ENCODE peak calls at places on chromosomes 6 and 20, in four cellular contexts. One of them, this sample, is unnamed.

GRCh38 chr20:2695206-2695983 is 2.8 kb downstream of the EBF4 start:
- DNase-seq in naive thymus-derived CD4-positive, alpha-beta T cell: no peak
- DNase-seq in brain microvascular endothelial cell: no peak
- DNase-seq in lower lobe of right lung: no peak
- DNase-seq in this sample: peak; percentile 35

GRCh38 chr20:62828051-62828450 is 11.2 kb downstream of the COL9A3 start:
- DNase-seq in naive thymus-derived CD4-positive, alpha-beta T cell: no peak
- DNase-seq in brain microvascular endothelial cell: no peak
- DNase-seq in lower lobe of right lung: no peak
- DNase-seq in this sample: no peak

GRCh38 chr6:14596410-14596809 is 478.8 kb downstream of the CD83 start:
- DNase-seq in naive thymus-derived CD4-positive, alpha-beta T cell: no peak
- DNase-seq in brain microvascular endothelial cell: peak; percentile 83
- DNase-seq in lower lobe of right lung: peak; percentile 78
- DNase-seq in this sample: peak; percentile 17

GRCh38 chr6:139605350-139605749 is 230.9 kb upstream of the CITED2 start:
- DNase-seq in brain microvascular endothelial cell: peak; percentile 72
- DNase-seq in lower lobe of right lung: no peak
- DNase-seq in naive thymus-derived CD4-positive, alpha-beta T cell: no peak
- DNase-seq in this sample: no peak

GRCh38 chr6:62775427-62776022 is 435.7 kb upstream of the FKBP1C start:
- DNase-seq in naive thymus-derived CD4-positive, alpha-beta T cell: no peak
- DNase-seq in brain microvascular endothelial cell: no peak
- DNase-seq in lower lobe of right lung: no peak
- DNase-seq in this sample: peak; percentile 2

GRCh38 chr6:41577865-41578713 is 31.9 kb downstream of the FOXP4 start:
- DNase-seq in lower lobe of right lung: no peak
- DNase-seq in naive thymus-derived CD4-positive, alpha-beta T cell: no peak
- DNase-seq in brain microvascular endothelial cell: no peak
- DNase-seq in this sample: peak; percentile 72

GRCh38 chr6:113120214-113120576 is 737.0 kb upstream of the MARCKS start:
- DNase-seq in brain microvascular endothelial cell: peak; percentile 87
- DNase-seq in naive thymus-derived CD4-positive, alpha-beta T cell: no peak
- DNase-seq in lower lobe of right lung: no peak
- DNase-seq in this sample: no peak

GRCh38 chr6:22380236-22380635 is 83.4 kb upstream of the PRL start:
- DNase-seq in lower lobe of right lung: no peak
- DNase-seq in brain microvascular endothelial cell: no peak
- DNase-seq in naive thymus-derived CD4-positive, alpha-beta T cell: no peak
- DNase-seq in this sample: no peak

GRCh38 chr20:371755-372542 is 8.6 kb upstream of the TRIB3 start:
- DNase-seq in lower lobe of right lung: peak; percentile 92
- DNase-seq in brain microvascular endothelial cell: peak; percentile 55
- DNase-seq in naive thymus-derived CD4-positive, alpha-beta T cell: no peak
- DNase-seq in this sample: peak; percentile 49

GRCh38 chr6:43020052-43020705 is 1.2 kb upstream of the RRP36 start:
- DNase-seq in brain microvascular endothelial cell: no peak
- DNase-seq in lower lobe of right lung: no peak
- DNase-seq in naive thymus-derived CD4-positive, alpha-beta T cell: no peak
- DNase-seq in this sample: no peak

GRCh38 chr6:49462927-49463611 is at the start of the genes CENPQ and MMUT:
- DNase-seq in naive thymus-derived CD4-positive, alpha-beta T cell: peak; percentile 94
- DNase-seq in lower lobe of right lung: peak; percentile 94
- DNase-seq in brain microvascular endothelial cell: peak; percentile 94
- DNase-seq in this sample: peak; percentile 84

GRCh38 chr20:25018841-25019240 is 26.3 kb upstream of the APMAP start:
- DNase-seq in naive thymus-derived CD4-positive, alpha-beta T cell: no peak
- DNase-seq in brain microvascular endothelial cell: no peak
- DNase-seq in lower lobe of right lung: no peak
- DNase-seq in this sample: no peak

GRCh38 chr6:118377711-118378414 is 170.2 kb upstream of the PLN start:
- DNase-seq in brain microvascular endothelial cell: no peak
- DNase-seq in lower lobe of right lung: peak; percentile 73
- DNase-seq in naive thymus-derived CD4-positive, alpha-beta T cell: no peak
- DNase-seq in this sample: peak; percentile 51

GRCh38 chr6:36738108-36738507 is 40.5 kb downstream of the RAB44 start:
- DNase-seq in naive thymus-derived CD4-positive, alpha-beta T cell: no peak
- DNase-seq in brain microvascular endothelial cell: no peak
- DNase-seq in lower lobe of right lung: no peak
- DNase-seq in this sample: no peak

GRCh38 chr6:36737043-36737785 is 39.6 kb downstream of the RAB44 start:
- DNase-seq in lower lobe of right lung: no peak
- DNase-seq in naive thymus-derived CD4-positive, alpha-beta T cell: no peak
- DNase-seq in brain microvascular endothelial cell: no peak
- DNase-seq in this sample: no peak

GRCh38 chr6:36734486-36735060 is 36.9 kb downstream of the RAB44 start:
- DNase-seq in naive thymus-derived CD4-positive, alpha-beta T cell: no peak
- DNase-seq in lower lobe of right lung: no peak
- DNase-seq in brain microvascular endothelial cell: no peak
- DNase-seq in this sample: no peak

GRCh38 chr6:36733300-36733699 is 35.7 kb downstream of the RAB44 start:
- DNase-seq in brain microvascular endothelial cell: no peak
- DNase-seq in lower lobe of right lung: no peak
- DNase-seq in naive thymus-derived CD4-positive, alpha-beta T cell: no peak
- DNase-seq in this sample: no peak

DNA sequence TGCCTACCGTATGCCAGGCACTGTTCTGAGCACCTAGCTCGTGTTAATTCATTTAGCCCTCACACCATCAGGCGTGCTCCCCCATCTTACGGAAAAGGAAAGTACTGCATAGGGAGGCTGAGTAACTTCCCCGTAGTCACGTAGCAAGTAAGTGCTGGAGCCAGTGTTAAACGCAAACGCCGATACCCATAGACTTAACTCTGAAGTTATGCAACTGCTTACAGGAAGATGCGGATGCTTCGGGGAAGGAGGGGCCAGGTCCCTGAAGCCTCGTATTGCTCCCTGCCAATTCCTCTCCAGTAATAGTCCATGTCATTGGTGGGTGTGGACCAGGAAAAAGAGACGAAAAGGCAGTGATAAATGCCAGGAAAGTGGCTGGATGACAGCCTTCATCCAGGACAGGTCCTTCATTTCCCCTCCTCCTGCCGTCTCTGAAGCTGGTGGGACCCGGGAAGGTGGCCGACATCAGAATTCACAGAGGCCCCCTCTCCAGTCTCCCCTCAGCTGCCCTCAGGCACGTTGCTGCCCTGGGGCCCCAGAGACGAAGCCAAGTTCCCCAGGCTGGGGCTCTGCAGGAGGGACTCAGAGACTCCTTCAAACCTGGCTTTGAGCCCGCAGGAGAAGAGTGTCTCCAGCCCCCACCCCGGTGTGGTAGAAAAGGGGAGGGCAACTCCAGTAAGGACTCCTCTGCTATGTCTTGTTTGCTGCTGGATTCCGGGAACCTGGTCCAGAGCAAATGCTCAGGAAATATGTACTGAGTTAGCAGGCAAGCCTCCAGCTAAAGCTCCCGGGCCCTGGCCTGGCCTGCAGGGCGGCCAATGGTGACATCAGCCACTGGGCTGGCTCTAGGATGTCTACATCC is 37.7 kb downstream of the RAB44 start:
- DNase-seq in naive thymus-derived CD4-positive, alpha-beta T cell: peak; percentile 27
- DNase-seq in lower lobe of right lung: peak; percentile 71
- DNase-seq in brain microvascular endothelial cell: peak; percentile 53
- DNase-seq in this sample: no peak
- H3K4me3 ChIP-seq in naive thymus-derived CD4-positive, alpha-beta T cell: no peak overlapping the region
- H3K4me3 ChIP-seq in lower lobe of right lung: peak overlapping the region; percentile 33
- H3K4me3 ChIP-seq in brain microvascular endothelial cell: peak overlapping the region; percentile 5
- H3K4me3 ChIP-seq in this sample: no peak overlapping the region

GRCh38 chr6:138206862-138207261 is 11.4 kb downstream of the PBOV1 start:
- DNase-seq in lower lobe of right lung: no peak
- DNase-seq in brain microvascular endothelial cell: no peak
- DNase-seq in naive thymus-derived CD4-positive, alpha-beta T cell: no peak
- DNase-seq in this sample: no peak
- H3K27me3 ChIP-seq in lower lobe of right lung: no peaks in the 10 kb centered on the region
- H3K27me3 ChIP-seq in brain microvascular endothelial cell: no peaks in the 10 kb centered on the region
- H3K27me3 ChIP-seq in naive thymus-derived CD4-positive, alpha-beta T cell: no peaks in the 10 kb centered on the region
- H3K27me3 ChIP-seq in this sample: no peaks in the 10 kb centered on the region

GRCh38 chr20:10172998-10173655 is 45.5 kb upstream of the SNAP25 start:
- DNase-seq in lower lobe of right lung: no peak
- DNase-seq in naive thymus-derived CD4-positive, alpha-beta T cell: no peak
- DNase-seq in brain microvascular endothelial cell: no peak
- DNase-seq in this sample: no peak
- H3K4me3 ChIP-seq in lower lobe of right lung: no peak overlapping the region
- H3K4me3 ChIP-seq in naive thymus-derived CD4-positive, alpha-beta T cell: no peak overlapping the region
- H3K4me3 ChIP-seq in brain microvascular endothelial cell: no peak overlapping the region
- H3K4me3 ChIP-seq in this sample: no peak overlapping the region

GRCh38 chr20:21707267-21707666 is 1.8 kb downstream of the PAX1 start:
- DNase-seq in lower lobe of right lung: no peak
- DNase-seq in naive thymus-derived CD4-positive, alpha-beta T cell: no peak
- DNase-seq in brain microvascular endothelial cell: no peak
- DNase-seq in this sample: no peak

GRCh38 chr20:21707999-21708737 is 2.7 kb downstream of the PAX1 start:
- DNase-seq in brain microvascular endothelial cell: no peak
- DNase-seq in naive thymus-derived CD4-positive, alpha-beta T cell: no peak
- DNase-seq in lower lobe of right lung: no peak
- DNase-seq in this sample: peak; percentile 73

GRCh38 chr20:21710341-21710740 is 4.9 kb downstream of the PAX1 start:
- DNase-seq in brain microvascular endothelial cell: no peak
- DNase-seq in naive thymus-derived CD4-positive, alpha-beta T cell: no peak
- DNase-seq in lower lobe of right lung: no peak
- DNase-seq in this sample: peak; percentile 33

GRCh38 chr20:21709535-21709904 is 4.1 kb downstream of the PAX1 start:
- DNase-seq in lower lobe of right lung: no peak
- DNase-seq in naive thymus-derived CD4-positive, alpha-beta T cell: no peak
- DNase-seq in brain microvascular endothelial cell: no peak
- DNase-seq in this sample: peak; percentile 32

GRCh38 chr20:21708738-21709534 is 3.5 kb downstream of the PAX1 start:
- DNase-seq in brain microvascular endothelial cell: no peak
- DNase-seq in lower lobe of right lung: no peak
- DNase-seq in naive thymus-derived CD4-positive, alpha-beta T cell: no peak
- DNase-seq in this sample: peak; percentile 70
- H3K27me3 ChIP-seq in brain microvascular endothelial cell: peaks cover 73% of the 10 kb centered on the region
- H3K27me3 ChIP-seq in lower lobe of right lung: peaks cover 95% of the 10 kb centered on the region
- H3K27me3 ChIP-seq in naive thymus-derived CD4-positive, alpha-beta T cell: no peaks in the 10 kb centered on the region
- H3K27me3 ChIP-seq in this sample: peaks cover 100% of the 10 kb centered on the region

GRCh38 chr6:25327372-25327771 is 48.2 kb downstream of the CARMIL1 start:
- DNase-seq in brain microvascular endothelial cell: no peak
- DNase-seq in naive thymus-derived CD4-positive, alpha-beta T cell: no peak
- DNase-seq in lower lobe of right lung: no peak
- DNase-seq in this sample: no peak

GRCh38 chr6:25329156-25329555 is 50.0 kb downstream of the CARMIL1 start:
- DNase-seq in brain microvascular endothelial cell: no peak
- DNase-seq in lower lobe of right lung: no peak
- DNase-seq in naive thymus-derived CD4-positive, alpha-beta T cell: no peak
- DNase-seq in this sample: no peak

GRCh38 chr6:25326958-25327357 is 47.8 kb downstream of the CARMIL1 start:
- DNase-seq in lower lobe of right lung: no peak
- DNase-seq in naive thymus-derived CD4-positive, alpha-beta T cell: no peak
- DNase-seq in brain microvascular endothelial cell: no peak
- DNase-seq in this sample: no peak

GRCh38 chr6:25320459-25320858 is 41.3 kb downstream of the CARMIL1 start:
- DNase-seq in brain microvascular endothelial cell: no peak
- DNase-seq in lower lobe of right lung: no peak
- DNase-seq in naive thymus-derived CD4-positive, alpha-beta T cell: no peak
- DNase-seq in this sample: peak; percentile 43

GRCh38 chr6:25324076-25324762 is 45.0 kb downstream of the CARMIL1 start:
- DNase-seq in brain microvascular endothelial cell: no peak
- DNase-seq in naive thymus-derived CD4-positive, alpha-beta T cell: no peak
- DNase-seq in lower lobe of right lung: no peak
- DNase-seq in this sample: no peak
- H3K4me3 ChIP-seq in brain microvascular endothelial cell: no peak overlapping the region
- H3K4me3 ChIP-seq in naive thymus-derived CD4-positive, alpha-beta T cell: no peak overlapping the region
- H3K4me3 ChIP-seq in lower lobe of right lung: no peak overlapping the region
- H3K4me3 ChIP-seq in this sample: no peak overlapping the region

GRCh38 chr6:108009894-108010293 is 51.9 kb upstream of the SEC63 start:
- DNase-seq in brain microvascular endothelial cell: no peak
- DNase-seq in lower lobe of right lung: no peak
- DNase-seq in naive thymus-derived CD4-positive, alpha-beta T cell: no peak
- DNase-seq in this sample: no peak

GRCh38 chr6:108008363-108008762 is 50.4 kb upstream of the SEC63 start:
- DNase-seq in naive thymus-derived CD4-positive, alpha-beta T cell: no peak
- DNase-seq in brain microvascular endothelial cell: no peak
- DNase-seq in lower lobe of right lung: no peak
- DNase-seq in this sample: no peak

GRCh38 chr6:108014040-108014439 is 56.0 kb upstream of the SEC63 start:
- DNase-seq in lower lobe of right lung: no peak
- DNase-seq in brain microvascular endothelial cell: no peak
- DNase-seq in naive thymus-derived CD4-positive, alpha-beta T cell: no peak
- DNase-seq in this sample: no peak
- H3K27me3 ChIP-seq in lower lobe of right lung: no peaks in the 10 kb centered on the region
- H3K27me3 ChIP-seq in brain microvascular endothelial cell: no peaks in the 10 kb centered on the region
- H3K27me3 ChIP-seq in naive thymus-derived CD4-positive, alpha-beta T cell: no peaks in the 10 kb centered on the region
- H3K27me3 ChIP-seq in this sample: no peaks in the 10 kb centered on the region

GRCh38 chr20:57718490-57719009 is 8.7 kb upstream of the PMEPA1 start:
- DNase-seq in lower lobe of right lung: peak; percentile 97
- DNase-seq in naive thymus-derived CD4-positive, alpha-beta T cell: peak; percentile 89
- DNase-seq in brain microvascular endothelial cell: peak; percentile 99
- DNase-seq in this sample: peak; percentile 99

GRCh38 chr20:57716202-57716601 is 6.4 kb upstream of the PMEPA1 start:
- DNase-seq in naive thymus-derived CD4-positive, alpha-beta T cell: no peak
- DNase-seq in brain microvascular endothelial cell: peak; percentile 49
- DNase-seq in lower lobe of right lung: no peak
- DNase-seq in this sample: no peak

GRCh38 chr20:57716893-57717292 is 7.1 kb upstream of the PMEPA1 start:
- DNase-seq in brain microvascular endothelial cell: no peak
- DNase-seq in naive thymus-derived CD4-positive, alpha-beta T cell: no peak
- DNase-seq in lower lobe of right lung: no peak
- DNase-seq in this sample: no peak

GRCh38 chr20:57719951-57720350 is 10.1 kb upstream of the PMEPA1 start:
- DNase-seq in lower lobe of right lung: no peak
- DNase-seq in brain microvascular endothelial cell: no peak
- DNase-seq in naive thymus-derived CD4-positive, alpha-beta T cell: no peak
- DNase-seq in this sample: no peak

DNA sequence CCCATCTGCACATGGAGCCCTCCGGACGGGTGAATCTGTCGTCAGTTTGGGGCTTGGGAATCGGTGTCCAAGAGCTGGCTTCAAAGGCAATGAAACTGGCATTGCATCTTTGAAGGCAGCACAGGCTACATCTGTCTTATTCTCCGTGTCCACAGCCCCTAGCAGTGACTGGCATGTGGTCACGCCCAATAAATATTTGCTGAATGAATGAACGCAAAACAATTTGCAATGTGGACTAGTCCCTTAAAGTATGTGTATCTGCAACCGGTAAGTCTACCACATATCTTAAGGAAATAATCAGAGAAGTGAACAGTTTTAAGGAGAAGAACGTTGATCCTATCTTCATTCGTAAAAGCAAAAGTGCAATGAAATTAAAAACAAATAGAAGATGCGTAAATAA is 8.0 kb upstream of the PMEPA1 start:
- DNase-seq in naive thymus-derived CD4-positive, alpha-beta T cell: no peak
- DNase-seq in lower lobe of right lung: no peak
- DNase-seq in brain microvascular endothelial cell: no peak
- DNase-seq in this sample: peak; percentile 21
- H3K4me3 ChIP-seq in naive thymus-derived CD4-positive, alpha-beta T cell: no peak overlapping the region
- H3K4me3 ChIP-seq in lower lobe of right lung: no peak overlapping the region
- H3K4me3 ChIP-seq in brain microvascular endothelial cell: no peak overlapping the region
- H3K4me3 ChIP-seq in this sample: no peak overlapping the region

GRCh38 chr20:60960500-60960899 is 291.6 kb upstream of the CDH4 start:
- DNase-seq in brain microvascular endothelial cell: no peak
- DNase-seq in lower lobe of right lung: no peak
- DNase-seq in naive thymus-derived CD4-positive, alpha-beta T cell: no peak
- DNase-seq in this sample: no peak
- H3K27me3 ChIP-seq in brain microvascular endothelial cell: no peaks in the 10 kb centered on the region
- H3K27me3 ChIP-seq in lower lobe of right lung: no peaks in the 10 kb centered on the region
- H3K27me3 ChIP-seq in naive thymus-derived CD4-positive, alpha-beta T cell: no peaks in the 10 kb centered on the region
- H3K27me3 ChIP-seq in this sample: peaks cover 2% of the 10 kb centered on the region